ENCODE peak calls at places on chromosomes 7 and 10, in seven cellular contexts. T is left cardiac atrium, U is lower lobe of right lung, O is ELR, Y is T-helper 1 cell, E is aorta, R is T-cell. P is an unnamed sample.

GRCh38 chr7:121352323-121352722 is 23.5 kb downstream of the WNT16 start:
- DNase-seq in T (no peak), U (no peak), O (no peak), Y (no peak), E (no peak), R (no peak), P (no peak)

GRCh38 chr10:33327750-33328149 is 6.7 kb downstream of the NRP1 start:
- DNase-seq in T (no peak), U (no peak), O (peak; percentile 37), Y (no peak), E (no peak), R (no peak), P (no peak)

GRCh38 chr7:116434820-116435341 is 64.7 kb upstream of the CAV2 start:
- DNase-seq in T (no peak), U (no peak), O (peak; percentile 89), Y (no peak), E (no peak), R (no peak), P (no peak)

GRCh38 chr10:28036587-28036986 is 37.7 kb upstream of the ODAD2 start:
- DNase-seq in T (no peak), U (no peak), O (peak; percentile 86), Y (no peak), E (no peak), R (no peak), P (no peak)

GRCh38 chr7:135795846-135796570 is 47.4 kb upstream of the FAM180A start:
- DNase-seq in T (no peak), U (no peak), O (no peak), Y (no peak), E (no peak), R (no peak), P (no peak)

GRCh38 chr10:47311193-47311899 is 10.9 kb upstream of the GDF2 start:
- DNase-seq in T (no peak), U (no peak), O (no peak), Y (peak; percentile 26), E (no peak), R (peak; percentile 65), P (no peak)

GRCh38 chr10:77188511-77188910 is 449.1 kb downstream of the KCNMA1 start:
- DNase-seq in T (no peak), U (no peak), O (peak; percentile 55), Y (no peak), E (no peak), R (no peak), P (no peak)

GRCh38 chr10:132415956-132416355 is 19.0 kb downstream of the PWWP2B start:
- DNase-seq in T (no peak), U (no peak), O (no peak), Y (no peak), E (no peak), R (no peak), P (no peak)

GRCh38 chr7:91837397-91838070 is 43.0 kb downstream of the MTERF1 start:
- DNase-seq in T (no peak), U (no peak), O (no peak), Y (no peak), E (no peak), R (no peak), P (no peak)

GRCh38 chr10:99975942-99976809 is 33.6 kb downstream of the DNMBP start:
- DNase-seq in T (no peak), U (no peak), O (peak; percentile 54), Y (no peak), E (no peak), R (no peak), P (no peak)

GRCh38 chr7:98163704-98164478 is 47.3 kb upstream of the BHLHA15 start:
- DNase-seq in T (no peak), U (no peak), O (peak; percentile 78), Y (no peak), E (no peak), R (no peak), P (peak; percentile 26)

GRCh38 chr7:99791021-99791420 is 7.0 kb upstream of the CYP3A4 start:
- DNase-seq in T (no peak), U (no peak), O (peak; percentile 67), Y (no peak), E (no peak), R (no peak), P (no peak)

GRCh38 chr7:138663741-138664710 is 37.1 kb downstream of the SVOPL start:
- DNase-seq in T (no peak), U (no peak), O (no peak), Y (no peak), E (no peak), R (peak; percentile 7), P (no peak)

GRCh38 chr10:112797221-112797620 is 152.8 kb upstream of the TCF7L2 start:
- DNase-seq in T (no peak), U (no peak), O (no peak), Y (no peak), E (no peak), R (no peak), P (no peak)

GRCh38 chr7:15007507-15007906 is 105.0 kb upstream of the DGKB start:
- DNase-seq in T (no peak), U (no peak), O (peak; percentile 48), Y (no peak), E (no peak), R (no peak), P (peak; percentile 21)

GRCh38 chr10:89302628-89303027 is 782 bp downstream of the IFIT2 start:
- DNase-seq in T (no peak), U (no peak), O (peak; percentile 52), Y (no peak), E (no peak), R (no peak), P (no peak)

GRCh38 chr7:106775552-106775936 is 89.5 kb upstream of the PIK3CG start:
- DNase-seq in T (no peak), U (no peak), O (peak; percentile 87), Y (no peak), E (no peak), R (no peak), P (no peak)

GRCh38 chr10:27746364-27747095 is 911 bp upstream of the MKX start:
- DNase-seq in T (no peak), U (no peak), O (peak; percentile 8), Y (no peak), E (no peak), R (peak; percentile 6), P (no peak)

GRCh38 chr7:6375346-6376101 is 72.2 kb downstream of the DAGLB start:
- DNase-seq in T (no peak), U (no peak), O (peak; percentile 58), Y (no peak), E (no peak), R (peak; percentile 41), P (peak; percentile 36)

GRCh38 chr7:106752345-106752744 is 91.4 kb upstream of the CCDC71L start:
- DNase-seq in T (no peak), U (no peak), O (no peak), Y (no peak), E (no peak), R (no peak), P (no peak)

GRCh38 chr7:44093102-44093641 is 10.8 kb upstream of the POLM start:
- DNase-seq in T (no peak), U (no peak), O (no peak), Y (no peak), E (no peak), R (no peak), P (no peak)

GRCh38 chr10:79166741-79167140 is 98.0 kb downstream of the ZMIZ1 start:
- DNase-seq in T (no peak), U (no peak), O (no peak), Y (no peak), E (no peak), R (no peak), P (no peak)

GRCh38 chr10:86958831-86959736 is 685 bp downstream of the SNCG start:
- DNase-seq in T (peak; percentile 84), U (no peak), O (peak; percentile 84), Y (no peak), E (peak; percentile 81), R (no peak), P (peak; percentile 54)

P was measured in testis.